ENCODE peak calls at places on chromosomes 13 and 19, in eight cellular contexts. I is PC-3; W is uterus; Q is heart left ventricle; C is tibial nerve; S is CD4-positive, alpha-beta T cell; L is WTC11; K is ascending aorta. P is an unnamed sample.

GRCh38 chr13:81142306-81142999 is 801.5 kb upstream of the SPRY2 start:
- DNase-seq in S (no peak), I (peak; percentile 45), W (no peak), Q (no peak), L (no peak), K (no peak), C (no peak), P (no peak)

GRCh38 chr19:9850235-9850959 is 15.3 kb downstream of the PIN1 start:
- DNase-seq in Q (no peak), K (no peak), L (no peak), C (no peak), W (no peak), S (no peak), I (no peak), P (no peak)

GRCh38 chr19:48053856-48054255 is 10.0 kb upstream of the CABP5 start:
- DNase-seq in S (no peak), L (no peak), Q (no peak), W (no peak), I (no peak), C (no peak), K (no peak), P (no peak)

GRCh38 chr19:6273701-6274601 is 5.8 kb downstream of the MLLT1 start:
- DNase-seq in W (peak; percentile 82), C (peak; percentile 75), L (no peak), Q (peak; percentile 70), I (peak; percentile 95), K (peak; percentile 79), S (no peak), P (no peak)

GRCh38 chr13:30692108-30692507 is 43.2 kb upstream of the ALOX5AP start:
- DNase-seq in K (no peak), W (no peak), Q (no peak), L (no peak), S (no peak), C (no peak), I (no peak), P (no peak)

GRCh38 chr13:65679240-65679639 is 1550.9 kb downstream of the PCDH9 start:
- DNase-seq in Q (no peak), C (no peak), L (no peak), I (no peak), K (no peak), S (no peak), W (no peak), P (no peak)

GRCh38 chr19:10961763-10962536 is 1.1 kb downstream of the SMARCA4 start:
- DNase-seq in Q (no peak), C (no peak), L (no peak), S (no peak), I (peak; percentile 23), K (no peak), W (no peak), P (no peak)

GRCh38 chr19:35288843-35289355 is 3.1 kb upstream of the MAG start:
- DNase-seq in S (no peak), I (no peak), L (no peak), K (no peak), W (no peak), C (no peak), Q (no peak), P (no peak)

GRCh38 chr19:19406878-19407639 is 1.6 kb downstream of the GATAD2A start:
- DNase-seq in S (no peak), Q (no peak), L (no peak), C (no peak), I (peak; percentile 61), K (no peak), W (no peak), P (no peak)

GRCh38 chr19:30447276-30447870 is 75.2 kb downstream of the ZNF536 start:
- DNase-seq in L (no peak), C (no peak), Q (no peak), K (no peak), S (no peak), I (no peak), W (no peak), P (no peak)

GRCh38 chr19:10431254-10431942 is 11.1 kb downstream of the PDE4A start:
- DNase-seq in I (peak; percentile 37), K (no peak), C (no peak), L (peak; percentile 34), W (no peak), Q (peak; percentile 27), S (no peak), P (no peak)

GRCh38 chr13:99064624-99065249 is 86.9 kb upstream of the DOCK9 start:
- DNase-seq in Q (no peak), W (no peak), C (no peak), L (no peak), I (no peak), K (no peak), S (no peak), P (no peak)
- TF ChIP-seq CTCF in Q (no peak), W (no peak), C (no peak), L (no peak), I (no peak), K (no peak), S (no peak), P (no peak)

GRCh38 chr13:46603165-46603603 is 50.2 kb downstream of the LRCH1 start:
- DNase-seq in S (no peak), K (no peak), W (no peak), C (no peak), L (no peak), I (peak; percentile 11), Q (no peak), P (no peak)
- TF ChIP-seq CTCF in S (no peak), K (no peak), W (no peak), C (no peak), L (no peak), I (peak; percentile 53), Q (peak; percentile 22), P (peak; percentile 52)

GRCh38 chr13:98599502-98600328 is 22.8 kb upstream of the STK24 start:
- DNase-seq in S (no peak), I (no peak), Q (no peak), W (no peak), C (no peak), L (no peak), K (no peak), P (no peak)

GRCh38 chr13:98592353-98592740 is 15.4 kb upstream of the STK24 start:
- DNase-seq in Q (no peak), S (no peak), I (no peak), L (no peak), W (no peak), C (no peak), K (no peak), P (no peak)

GRCh38 chr13:98595134-98595533 is 18.2 kb upstream of the STK24 start:
- DNase-seq in I (no peak), Q (no peak), W (no peak), L (no peak), S (no peak), C (no peak), K (no peak), P (no peak)

DNA sequence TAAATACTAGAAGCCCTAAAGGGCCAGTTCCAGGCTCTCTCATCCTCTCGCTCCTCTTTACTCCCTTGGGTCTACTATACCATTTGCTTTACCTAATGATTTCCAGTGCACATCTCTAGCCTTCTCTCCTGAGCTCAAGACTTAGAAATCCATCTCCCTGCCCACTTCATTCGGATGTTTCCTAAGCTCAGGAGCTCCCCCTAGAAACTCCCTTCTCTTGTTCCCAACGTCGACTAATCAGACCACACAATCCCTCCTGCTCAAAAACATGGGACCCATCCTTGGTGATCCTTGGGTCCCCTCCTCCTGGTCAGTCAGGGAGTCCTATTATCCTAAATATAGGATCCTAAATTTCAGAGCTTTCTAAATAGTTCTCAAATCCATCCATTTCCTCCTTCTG is 21.1 kb upstream of the STK24 start:
- DNase-seq in C (no peak), K (no peak), I (no peak), Q (no peak), S (no peak), W (no peak), L (no peak), P (no peak)
- TF ChIP-seq CTCF in C (no peak), K (peak; percentile 10), I (no peak), Q (no peak), S (no peak), W (no peak), L (no peak), P (no peak)

GRCh38 chr19:50328257-50329145 is 676 bp downstream of the KCNC3 start:
- DNase-seq in L (peak; percentile 49), Q (no peak), I (peak; percentile 39), K (no peak), C (no peak), S (no peak), W (no peak), P (no peak)
- TF ChIP-seq CTCF in L (no peak), Q (no peak), I (no peak), K (peak; percentile 5), C (no peak), S (no peak), W (no peak), P (peak; percentile 51)

DNA sequence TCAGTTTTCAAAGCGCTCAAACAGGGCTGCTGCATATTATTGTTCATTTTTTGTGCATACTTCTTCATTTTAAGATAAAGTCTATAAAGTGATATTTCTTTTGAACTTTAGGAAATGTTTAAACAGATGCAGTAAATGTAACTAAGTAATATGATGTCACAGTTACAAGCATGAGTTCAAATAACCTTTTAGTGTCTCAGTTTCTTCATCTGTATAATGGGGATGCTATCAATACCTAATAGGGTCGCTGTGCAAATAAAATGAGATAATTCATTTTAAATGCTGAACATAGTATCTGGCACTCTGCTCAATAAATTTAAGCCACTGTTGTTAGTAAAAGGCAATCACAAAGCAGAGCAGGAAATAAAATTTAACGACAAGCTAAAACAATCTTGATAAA is 97.5 kb downstream of the UGGT2 start:
- DNase-seq in I (no peak), Q (no peak), C (no peak), W (no peak), L (no peak), S (no peak), K (no peak), P (no peak)
- TF ChIP-seq CTCF in I (no peak), Q (no peak), C (no peak), W (no peak), L (no peak), S (no peak), K (no peak), P (no peak)

GRCh38 chr13:24997367-24997967 is 98.5 kb upstream of the PABPC3 start:
- DNase-seq in Q (no peak), C (no peak), L (no peak), W (no peak), I (peak; percentile 64), K (no peak), S (no peak), P (no peak)

GRCh38 chr13:24998433-24998832 is 97.5 kb upstream of the PABPC3 start:
- DNase-seq in C (no peak), W (no peak), Q (no peak), I (no peak), L (no peak), S (no peak), K (no peak), P (no peak)

GRCh38 chr13:24995225-24995804 is 100.6 kb upstream of the PABPC3 start:
- DNase-seq in C (no peak), S (peak; percentile 23), K (no peak), Q (peak; percentile 28), L (peak; percentile 65), W (peak; percentile 39), I (peak; percentile 86), P (no peak)
- TF ChIP-seq CTCF in C (peak; percentile 55), S (peak; percentile 82), K (peak; percentile 72), Q (peak; percentile 76), L (peak; percentile 55), W (peak; percentile 52), I (peak; percentile 80), P (peak; percentile 91)

GRCh38 chr13:105513448-105513847 is 1022.0 kb downstream of the EFNB2 start:
- DNase-seq in K (no peak), W (no peak), Q (no peak), S (no peak), C (no peak), L (no peak), I (peak; percentile 19), P (no peak)
- TF ChIP-seq CTCF in K (no peak), W (no peak), Q (no peak), S (no peak), C (no peak), L (no peak), I (peak; percentile 22), P (no peak)

P was measured in type B pancreatic cell.